ENCODE peak calls at places on chromosomes 7 and 10, in seven cellular contexts. L, B, J, R, I, X and H are unnamed samples.
A peak's percentile ranks its signal among the peaks of the same experiment; 100 is the strongest.

GRCh38 chr10:22333167-22333566 is 12.1 kb upstream of the SPAG6 start:
- DNase-seq in I (no peak), B (no peak), J (no peak), L (no peak), X (no peak), R (no peak), H (no peak)

GRCh38 chr7:158107806-158108205 is 479.8 kb downstream of the PTPRN2 start:
- DNase-seq in J (no peak), L (no peak), R (no peak), I (no peak), B (peak; percentile 30), X (no peak), H (peak; percentile 23)

GRCh38 chr10:113958631-113959382 is 84.9 kb upstream of the ADRB1 start:
- DNase-seq in X (no peak), R (no peak), B (peak; percentile 95), I (peak; percentile 93), L (peak; percentile 51), J (peak; percentile 98), H (no peak)

GRCh38 chr7:157607218-157607617 is 270.4 kb downstream of the DNAJB6 start:
- DNase-seq in R (no peak), X (peak; percentile 66), J (no peak), I (no peak), L (no peak), B (no peak), H (no peak)

GRCh38 chr7:98116656-98117461 is 10.2 kb downstream of the LMTK2 start:
- DNase-seq in X (no peak), R (no peak), L (no peak), J (peak; percentile 68), I (peak; percentile 35), B (peak; percentile 76), H (no peak)

GRCh38 chr7:90190995-90191394 is 20.5 kb upstream of the STEAP2 start:
- DNase-seq in X (no peak), R (no peak), B (no peak), L (no peak), I (no peak), J (no peak), H (no peak)

GRCh38 chr10:99658622-99659030 is 683 bp upstream of the ENTPD7 start:
- DNase-seq in L (peak; percentile 84), I (peak; percentile 61), B (peak; percentile 51), X (peak; percentile 90), J (peak; percentile 51), R (peak; percentile 40), H (peak; percentile 63)

GRCh38 chr7:99109108-99110051 is 34.5 kb downstream of the SMURF1 start:
- DNase-seq in L (no peak), B (no peak), J (peak; percentile 45), I (peak; percentile 49), X (no peak), R (no peak), H (no peak)

GRCh38 chr7:112157072-112157471 is 49.1 kb downstream of the DOCK4 start:
- DNase-seq in X (no peak), I (peak; percentile 96), B (no peak), L (no peak), R (no peak), J (peak; percentile 33), H (no peak)

GRCh38 chr10:93749218-93749799 is 8.4 kb upstream of the LGI1 start:
- DNase-seq in J (peak; percentile 54), B (no peak), R (peak; percentile 72), X (no peak), L (no peak), I (peak; percentile 18), H (peak; percentile 90)

GRCh38 chr10:6778992-6779701 is 199.1 kb upstream of the PRKCQ start:
- DNase-seq in J (peak; percentile 91), L (no peak), B (peak; percentile 97), R (no peak), I (peak; percentile 97), X (no peak), H (no peak)

GRCh38 chr7:37128644-37129043 is 320.0 kb downstream of the ELMO1 start:
- DNase-seq in R (no peak), L (no peak), B (no peak), X (no peak), I (peak; percentile 26), J (peak; percentile 56), H (no peak)

GRCh38 chr10:36666451-36666850 is 458.9 kb upstream of the ANKRD30A start:
- DNase-seq in L (no peak), I (no peak), X (no peak), B (no peak), J (no peak), R (no peak), H (no peak)

GRCh38 chr7:100190059-100190711 is 12.5 kb downstream of the STAG3 start:
- DNase-seq in R (peak; percentile 64), X (no peak), B (no peak), J (peak; percentile 51), I (peak; percentile 18), L (no peak), H (no peak)

GRCh38 chr10:26438534-26439269 is 561 bp downstream of the APBB1IP start:
- DNase-seq in L (peak; percentile 82), B (no peak), X (peak; percentile 94), J (no peak), R (peak; percentile 61), I (peak; percentile 15), H (peak; percentile 70)

GRCh38 chr10:49360271-49361177 is 35.4 kb downstream of the DRGX start:
- DNase-seq in X (no peak), I (no peak), R (peak; percentile 17), J (no peak), B (peak; percentile 33), L (no peak), H (peak; percentile 67)

GRCh38 chr10:121132278-121132672 is 281.1 kb downstream of the WDR11 start:
- DNase-seq in X (no peak), R (no peak), J (no peak), B (no peak), L (no peak), I (no peak), H (no peak)

DNA sequence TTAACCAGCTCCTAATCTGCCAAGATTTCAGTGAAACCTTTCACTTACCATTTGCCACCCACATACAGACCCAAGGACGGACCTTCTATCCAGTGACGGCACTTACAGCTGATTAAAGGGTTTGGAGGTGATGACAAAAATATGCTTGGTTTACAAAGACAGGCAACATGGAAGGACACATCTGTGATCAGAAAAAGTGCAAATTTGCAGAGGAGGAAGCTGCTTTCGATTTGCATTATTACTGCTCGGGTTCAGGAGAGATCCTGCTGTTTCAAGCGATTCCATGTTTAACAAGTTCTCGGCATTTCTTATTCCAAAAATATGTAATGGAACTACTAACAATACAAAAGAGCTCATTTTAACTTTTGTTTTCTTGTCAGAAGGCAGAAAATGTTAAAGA is 109.0 kb downstream of the JAZF1 start:
- DNase-seq in J (no peak), R (no peak), X (no peak), B (no peak), L (no peak), I (no peak), H (no peak)
- H3K4me1 ChIP-seq in J (peaks cover 2% of the 10 kb centered on the region), R (peaks cover 27% of the 10 kb centered on the region), X (peaks cover 43% of the 10 kb centered on the region), B (peaks cover 50% of the 10 kb centered on the region), L (peaks cover 21% of the 10 kb centered on the region), I (no peaks in the 10 kb centered on the region), H (no peaks in the 10 kb centered on the region)

GRCh38 chr10:27717191-27717590 is 28.4 kb downstream of the MKX start:
- DNase-seq in I (no peak), R (no peak), J (no peak), L (no peak), B (no peak), X (no peak), H (no peak)

GRCh38 chr10:27714349-27714748 is 31.3 kb downstream of the MKX start:
- DNase-seq in X (no peak), R (no peak), B (no peak), L (no peak), J (no peak), I (no peak), H (no peak)

GRCh38 chr10:27713906-27714305 is 31.7 kb downstream of the MKX start:
- DNase-seq in J (no peak), I (no peak), R (no peak), L (no peak), X (no peak), B (no peak), H (no peak)

GRCh38 chr10:27716521-27716920 is 29.1 kb downstream of the MKX start:
- DNase-seq in R (no peak), X (no peak), J (no peak), I (no peak), B (no peak), L (no peak), H (no peak)

DNA sequence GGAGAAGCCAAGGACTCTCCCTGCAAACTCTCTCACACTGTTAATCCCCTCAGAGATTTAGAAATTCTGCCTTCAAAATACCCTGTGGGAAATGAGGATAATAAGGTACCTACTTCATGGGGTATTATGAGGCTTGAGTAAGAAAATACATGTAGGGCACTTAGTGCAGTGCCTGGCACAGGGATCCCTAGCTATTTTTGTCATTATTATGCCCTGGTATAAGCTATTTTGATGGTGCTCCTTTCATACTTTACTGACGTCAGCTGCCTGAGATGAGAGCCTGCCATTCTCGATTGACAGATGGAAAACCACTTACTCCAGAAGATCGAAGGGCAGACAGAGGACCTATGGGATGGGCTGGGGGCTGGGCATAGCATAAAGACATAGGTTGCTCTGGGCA is 30.1 kb downstream of the MKX start:
- DNase-seq in B (no peak), J (no peak), R (no peak), X (no peak), L (no peak), I (no peak), H (no peak)
- H3K4me1 ChIP-seq in B (no peaks in the 10 kb centered on the region), J (no peaks in the 10 kb centered on the region), R (no peaks in the 10 kb centered on the region), X (no peaks in the 10 kb centered on the region), L (no peaks in the 10 kb centered on the region), I (no peaks in the 10 kb centered on the region), H (no peaks in the 10 kb centered on the region)

DNA sequence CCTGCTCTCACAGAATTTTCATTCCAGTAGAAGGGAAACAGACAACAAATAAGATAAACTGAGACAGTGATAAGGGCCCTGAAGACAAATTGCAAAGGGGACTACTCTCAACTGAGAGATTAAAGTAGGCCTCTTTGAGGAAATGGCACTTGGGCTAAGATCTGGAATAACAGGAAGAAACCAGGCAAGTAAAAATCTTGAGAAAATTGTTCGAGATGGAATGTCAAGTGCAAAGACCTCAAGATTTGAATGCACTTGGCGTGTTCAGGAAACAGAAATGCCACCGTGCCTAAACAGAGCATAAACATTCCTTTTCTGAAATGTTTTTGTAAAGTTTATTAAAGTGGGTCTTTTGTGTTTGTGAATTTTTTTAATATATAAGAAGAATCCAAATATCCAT is 10.7 kb downstream of the ARMH3 start:
- DNase-seq in I (no peak), B (no peak), R (no peak), L (no peak), X (no peak), J (peak; percentile 24), H (no peak)
- H3K4me1 ChIP-seq in I (no peaks in the 10 kb centered on the region), B (no peaks in the 10 kb centered on the region), R (no peaks in the 10 kb centered on the region), L (peaks cover 21% of the 10 kb centered on the region), X (peaks cover 96% of the 10 kb centered on the region), J (no peaks in the 10 kb centered on the region), H (no peaks in the 10 kb centered on the region)

DNA sequence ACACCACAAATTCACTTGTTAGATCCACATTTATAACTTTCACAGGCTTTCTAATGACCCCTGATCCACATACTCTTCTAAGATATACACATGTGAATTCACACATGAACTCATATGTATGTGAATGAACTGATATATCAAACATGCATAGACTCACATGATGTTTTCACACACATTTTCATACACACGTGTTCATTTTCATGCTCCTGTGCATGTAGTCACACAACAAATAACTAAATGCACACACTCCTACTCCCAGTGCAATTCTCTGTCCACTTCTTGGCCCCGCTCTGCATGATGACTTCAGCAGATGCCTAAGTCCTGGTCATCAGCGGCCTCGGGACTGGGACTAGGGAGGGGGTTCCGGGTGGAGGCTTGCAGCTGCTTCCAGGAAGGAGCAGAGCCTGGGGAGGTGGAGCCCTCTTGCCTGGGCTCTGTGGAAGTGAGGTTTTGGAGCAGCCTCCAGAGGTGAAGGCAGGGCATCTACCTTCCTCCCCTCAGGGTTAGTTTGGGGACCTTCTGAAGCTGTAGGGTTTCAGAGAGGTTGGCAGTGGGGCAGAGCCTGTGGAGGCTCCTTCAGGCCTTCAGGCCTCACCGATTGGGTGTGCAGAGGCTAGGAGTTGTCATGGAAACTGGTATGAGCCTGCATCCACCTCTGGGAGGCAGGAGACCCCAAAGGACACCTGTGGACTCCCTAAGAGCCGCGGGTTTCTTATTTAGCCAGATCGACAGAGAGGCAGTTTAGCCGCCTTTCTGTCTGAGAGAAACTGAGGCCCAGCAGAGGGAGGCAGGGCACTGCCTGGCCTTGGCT is 1.8 kb downstream of the LZTS2 start:
- DNase-seq in B (peak; percentile 89), I (peak; percentile 89), R (no peak), L (peak; percentile 76), X (peak; percentile 88), J (peak; percentile 93), H (peak; percentile 62)
- H3K4me1 ChIP-seq in B (peaks cover 54% of the 10 kb centered on the region), I (peaks cover 33% of the 10 kb centered on the region), R (peaks cover 23% of the 10 kb centered on the region), L (peaks cover 64% of the 10 kb centered on the region), X (peaks cover 93% of the 10 kb centered on the region), J (peaks cover 36% of the 10 kb centered on the region), H (peaks cover under 1% of the 10 kb centered on the region)